ENCODE peak calls at places on chromosome 9, in four cellular contexts. One of them, this sample, is unnamed.

GRCh38 chr9:107295995-107296394 is 12.9 kb downstream of the RAD23B start:
- DNase-seq in A549: no peak
- DNase-seq in IMR-90: no peak
- DNase-seq in K562: no peak
- DNase-seq in this sample: no peak

GRCh38 chr9:74950456-74950855 is 2.3 kb downstream of the C9orf40 start:
- DNase-seq in K562: no peak
- DNase-seq in A549: no peak
- DNase-seq in IMR-90: no peak
- DNase-seq in this sample: no peak

GRCh38 chr9:15182755-15183154 is 124.3 kb downstream of the TTC39B start:
- DNase-seq in K562: no peak
- DNase-seq in IMR-90: no peak
- DNase-seq in A549: no peak
- DNase-seq in this sample: no peak

GRCh38 chr9:120310035-120310434 is 269.9 kb downstream of the CDK5RAP2 start:
- DNase-seq in A549: no peak
- DNase-seq in K562: no peak
- DNase-seq in IMR-90: no peak
- DNase-seq in this sample: no peak

GRCh38 chr9:129626944-129627297 is 958 bp downstream of the NTMT1 start:
- DNase-seq in IMR-90: peak
- DNase-seq in K562: no peak
- DNase-seq in A549: no peak
- DNase-seq in this sample: no peak

GRCh38 chr9:122389799-122390481 is 19.1 kb downstream of the PTGS1 start:
- DNase-seq in K562: no peak
- DNase-seq in A549: no peak
- DNase-seq in IMR-90: no peak
- DNase-seq in this sample: no peak

GRCh38 chr9:87107072-87107471 is 159.8 kb upstream of the GAS1 start:
- DNase-seq in IMR-90: peak
- DNase-seq in K562: no peak
- DNase-seq in A549: no peak
- DNase-seq in this sample: no peak

GRCh38 chr9:110954822-110955291 is 83.4 kb downstream of the LPAR1 start:
- DNase-seq in K562: no peak
- DNase-seq in IMR-90: peak
- DNase-seq in A549: no peak
- DNase-seq in this sample: no peak

GRCh38 chr9:84419203-84419602 is 78.6 kb upstream of the SLC28A3 start:
- DNase-seq in A549: no peak
- DNase-seq in IMR-90: no peak
- DNase-seq in K562: no peak
- DNase-seq in this sample: no peak

GRCh38 chr9:136197930-136198604 is 6.9 kb downstream of the LHX3 start:
- DNase-seq in A549: no peak
- DNase-seq in K562: no peak
- DNase-seq in IMR-90: no peak
- DNase-seq in this sample: no peak

GRCh38 chr9:35906923-35907699 is 1.1 kb downstream of the HRCT1 start:
- DNase-seq in K562: no peak
- DNase-seq in A549: no peak
- DNase-seq in IMR-90: peak
- DNase-seq in this sample: no peak

GRCh38 chr9:35548571-35548970 is 56.5 kb upstream of the TESK1 start:
- DNase-seq in A549: no peak
- DNase-seq in K562: no peak
- DNase-seq in IMR-90: peak
- DNase-seq in this sample: no peak

GRCh38 chr9:136497916-136498695 is 15.3 kb upstream of the SEC16A start:
- DNase-seq in A549: no peak
- DNase-seq in K562: no peak
- DNase-seq in IMR-90: no peak
- DNase-seq in this sample: no peak

GRCh38 chr9:12818431-12819000 is 43.7 kb downstream of the LURAP1L start:
- DNase-seq in A549: peak
- DNase-seq in IMR-90: peak
- DNase-seq in K562: no peak
- DNase-seq in this sample: no peak

GRCh38 chr9:15276328-15276969 is 30.6 kb downstream of the TTC39B start:
- DNase-seq in A549: no peak
- DNase-seq in K562: no peak
- DNase-seq in IMR-90: no peak
- DNase-seq in this sample: no peak

GRCh38 chr9:129759329-129759728 is 6.5 kb upstream of the PTGES start:
- DNase-seq in A549: no peak
- DNase-seq in K562: no peak
- DNase-seq in IMR-90: no peak
- DNase-seq in this sample: no peak

GRCh38 chr9:70021026-70021571 is 22.5 kb upstream of the MAMDC2 start:
- DNase-seq in A549: no peak
- DNase-seq in IMR-90: peak
- DNase-seq in K562: no peak
- DNase-seq in this sample: no peak

GRCh38 chr9:35839926-35840325 is 10.9 kb downstream of the TMEM8B start:
- DNase-seq in IMR-90: no peak
- DNase-seq in K562: no peak
- DNase-seq in A549: no peak
- DNase-seq in this sample: no peak

GRCh38 chr9:127968046-127968445 is 12.7 kb downstream of the EEIG1 start:
- DNase-seq in IMR-90: peak
- DNase-seq in K562: no peak
- DNase-seq in A549: peak
- DNase-seq in this sample: no peak

GRCh38 chr9:15430920-15431844 is 8.5 kb downstream of the SNAPC3 start:
- DNase-seq in IMR-90: no peak
- DNase-seq in K562: no peak
- DNase-seq in A549: no peak
- DNase-seq in this sample: no peak

GRCh38 chr9:79688363-79688762 is 116.6 kb downstream of the TLE4 start:
- DNase-seq in A549: no peak
- DNase-seq in K562: no peak
- DNase-seq in IMR-90: no peak
- DNase-seq in this sample: no peak

GRCh38 chr9:91758491-91758981 is 191.5 kb downstream of the ROR2 start:
- DNase-seq in A549: peak
- DNase-seq in K562: peak
- DNase-seq in IMR-90: peak
- DNase-seq in this sample: peak

GRCh38 chr9:112112519-112112918 is 62.6 kb downstream of the SUSD1 start:
- DNase-seq in A549: peak
- DNase-seq in K562: no peak
- DNase-seq in IMR-90: peak
- DNase-seq in this sample: no peak

GRCh38 chr9:113475031-113475430 is 11.5 kb downstream of the RGS3 start:
- DNase-seq in A549: no peak
- DNase-seq in IMR-90: no peak
- DNase-seq in K562: no peak
- DNase-seq in this sample: no peak

GRCh38 chr9:15250013-15250412 is 57.0 kb downstream of the TTC39B start:
- DNase-seq in K562: no peak
- DNase-seq in A549: no peak
- DNase-seq in IMR-90: no peak
- DNase-seq in this sample: no peak

GRCh38 chr9:132312873-132313272 is 41.9 kb downstream of the SETX start:
- DNase-seq in K562: no peak
- DNase-seq in A549: no peak
- DNase-seq in IMR-90: no peak
- DNase-seq in this sample: no peak

GRCh38 chr9:8732367-8733075 is 932.9 kb upstream of the DMAC1 start:
- DNase-seq in K562: no peak
- DNase-seq in IMR-90: no peak
- DNase-seq in A549: no peak
- DNase-seq in this sample: no peak

GRCh38 chr9:125255781-125256391 is 5.7 kb upstream of the GAPVD1 start:
- DNase-seq in IMR-90: no peak
- DNase-seq in A549: peak
- DNase-seq in K562: peak
- DNase-seq in this sample: no peak

GRCh38 chr9:28839778-28840430 is 1266.6 kb upstream of the C9orf72 start:
- DNase-seq in K562: no peak
- DNase-seq in A549: no peak
- DNase-seq in IMR-90: no peak
- DNase-seq in this sample: no peak

GRCh38 chr9:113522858-113523257 is 59.3 kb downstream of the RGS3 start:
- DNase-seq in A549: no peak
- DNase-seq in IMR-90: no peak
- DNase-seq in K562: no peak
- DNase-seq in this sample: no peak

GRCh38 chr9:112541690-112542089 is 55.1 kb downstream of the KIAA1958 start:
- DNase-seq in K562: peak
- DNase-seq in A549: no peak
- DNase-seq in IMR-90: peak
- DNase-seq in this sample: no peak

GRCh38 chr9:125589287-125589686 is 117.7 kb downstream of the MAPKAP1 start:
- DNase-seq in IMR-90: no peak
- DNase-seq in A549: no peak
- DNase-seq in K562: no peak
- DNase-seq in this sample: no peak

GRCh38 chr9:27179245-27179870 is 70.3 kb downstream of the TEK start:
- DNase-seq in IMR-90: peak
- DNase-seq in A549: no peak
- DNase-seq in K562: no peak
- DNase-seq in this sample: no peak

GRCh38 chr9:107946364-107947137 is 457.0 kb upstream of the KLF4 start:
- DNase-seq in IMR-90: no peak
- DNase-seq in K562: no peak
- DNase-seq in A549: no peak
- DNase-seq in this sample: no peak

GRCh38 chr9:95780751-95781150 is 94.7 kb upstream of the ERCC6L2 start:
- DNase-seq in A549: no peak
- DNase-seq in IMR-90: no peak
- DNase-seq in K562: no peak
- DNase-seq in this sample: no peak

GRCh38 chr9:95784318-95784717 is 91.2 kb upstream of the ERCC6L2 start:
- DNase-seq in A549: no peak
- DNase-seq in IMR-90: no peak
- DNase-seq in K562: no peak
- DNase-seq in this sample: no peak

GRCh38 chr9:95788011-95788410 is 87.5 kb upstream of the ERCC6L2 start:
- DNase-seq in IMR-90: no peak
- DNase-seq in K562: no peak
- DNase-seq in A549: no peak
- DNase-seq in this sample: no peak

GRCh38 chr9:95783426-95783975 is 92.0 kb upstream of the ERCC6L2 start:
- DNase-seq in K562: peak
- DNase-seq in IMR-90: peak
- DNase-seq in A549: no peak
- DNase-seq in this sample: no peak

DNA sequence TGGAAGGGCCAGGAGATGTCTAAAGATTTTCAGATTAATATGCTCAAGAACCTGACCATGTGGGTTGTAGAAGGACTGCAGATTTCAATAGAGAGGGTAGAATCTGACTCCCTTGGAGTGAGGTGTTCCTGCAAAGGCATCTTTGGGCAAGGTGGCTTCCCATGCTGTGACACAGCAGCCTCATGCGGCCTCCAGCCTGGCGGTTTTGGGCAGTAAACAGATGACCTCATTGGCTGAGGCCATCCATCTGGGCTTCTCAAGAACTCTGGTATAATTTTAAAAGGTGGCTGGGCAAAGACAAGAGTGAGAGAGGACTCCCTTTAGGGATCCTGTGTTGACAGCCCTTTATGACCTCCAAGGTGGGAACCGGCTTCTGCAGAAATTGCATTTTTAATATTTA is 90.3 kb upstream of the ERCC6L2 start:
- DNase-seq in IMR-90: peak
- DNase-seq in A549: no peak
- DNase-seq in K562: no peak
- DNase-seq in this sample: no peak
- TF ChIP-seq CTCF in IMR-90: no peak
- TF ChIP-seq CTCF in A549: no peak
- TF ChIP-seq CTCF in K562: no peak
- TF ChIP-seq CTCF in this sample: no peak

DNA sequence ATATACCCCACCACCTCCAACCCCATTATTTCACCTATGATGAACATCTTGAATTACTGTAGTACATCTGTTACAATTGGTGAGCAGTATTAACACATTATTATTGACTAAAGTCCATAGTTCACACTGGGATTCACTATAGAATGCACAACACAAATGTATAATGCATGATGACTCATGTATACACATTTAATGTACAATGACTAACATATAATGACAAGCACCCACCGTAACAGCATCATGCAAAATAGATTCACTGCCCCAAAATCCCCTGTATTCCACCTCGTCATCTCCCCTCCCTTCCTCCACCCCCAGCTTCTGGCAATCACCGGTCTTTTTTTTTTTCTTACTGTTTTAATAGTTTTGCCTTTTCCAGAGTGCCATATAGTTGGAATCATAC is 47.1 kb upstream of the NEK6 start:
- DNase-seq in K562: no peak
- DNase-seq in A549: no peak
- DNase-seq in IMR-90: peak
- DNase-seq in this sample: peak
- TF ChIP-seq RCOR1 in K562: no peak
- TF ChIP-seq RCOR1 in A549: no peak
- TF ChIP-seq RCOR1 in IMR-90: no peak
- TF ChIP-seq RCOR1 in this sample: no peak

GRCh38 chr9:95793924-95794828 is 81.3 kb upstream of the ERCC6L2 start:
- DNase-seq in K562: no peak
- DNase-seq in A549: no peak
- DNase-seq in IMR-90: peak
- DNase-seq in this sample: no peak

GRCh38 chr9:95791695-95792094 is 83.8 kb upstream of the ERCC6L2 start:
- DNase-seq in IMR-90: no peak
- DNase-seq in K562: no peak
- DNase-seq in A549: no peak
- DNase-seq in this sample: no peak

GRCh38 chr9:95788486-95789110 is 86.9 kb upstream of the ERCC6L2 start:
- DNase-seq in K562: no peak
- DNase-seq in IMR-90: no peak
- DNase-seq in A549: no peak
- DNase-seq in this sample: no peak
- TF ChIP-seq POLR2A in K562: no peak
- TF ChIP-seq POLR2A in IMR-90: no peak
- TF ChIP-seq POLR2A in A549: no peak
- TF ChIP-seq POLR2A in this sample: no peak

DNA sequence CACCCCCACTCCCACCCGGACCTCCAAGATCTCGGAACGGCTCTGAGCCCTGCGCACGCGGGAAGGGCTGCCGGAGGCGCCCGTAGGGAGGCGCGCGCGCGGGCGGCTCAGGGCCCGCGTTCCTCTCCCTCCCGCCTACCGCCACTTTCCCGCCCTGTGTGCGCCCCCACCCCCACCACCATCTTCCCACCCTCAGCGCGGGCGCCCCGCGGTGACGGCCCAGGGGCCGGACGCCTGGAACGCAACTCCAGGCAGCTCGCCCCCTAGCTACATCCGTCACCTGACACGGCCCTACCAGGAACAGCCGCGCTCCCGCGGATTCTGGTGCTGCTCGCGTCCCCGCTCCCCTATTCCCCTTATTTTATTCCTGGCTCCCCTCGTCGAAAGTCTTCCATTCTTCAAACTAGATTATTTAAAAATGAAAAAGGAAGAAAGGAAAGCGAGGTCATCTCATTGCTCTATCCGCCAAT is at the start of gene CDKN2B-AS1:
- DNase-seq in K562: no peak
- DNase-seq in A549: no peak
- DNase-seq in IMR-90: peak
- DNase-seq in this sample: no peak
- TF ChIP-seq CTCF in K562: no peak
- TF ChIP-seq CTCF in A549: no peak
- TF ChIP-seq CTCF in IMR-90: no peak
- TF ChIP-seq CTCF in this sample: peak

GRCh38 chr9:98021306-98022040 is 35.1 kb upstream of the NANS start:
- DNase-seq in K562: no peak
- DNase-seq in IMR-90: no peak
- DNase-seq in A549: no peak
- DNase-seq in this sample: no peak
- TF ChIP-seq RCOR1 in K562: no peak
- TF ChIP-seq RCOR1 in IMR-90: no peak
- TF ChIP-seq RCOR1 in A549: no peak
- TF ChIP-seq RCOR1 in this sample: no peak